ENCODE peak calls at places on chromosomes 16 and 17, in six cellular contexts. One of them, this sample, is unnamed.

GRCh38 chr17:39002991-39003715 is 36.0 kb upstream of the FBXO47 start:
- DNase-seq in lower lobe of right lung: peak; percentile 79
- DNase-seq in gastrocnemius medialis: peak; percentile 73
- DNase-seq in left lung: no peak
- DNase-seq in SK-N-SH: no peak
- DNase-seq in lung: peak; percentile 61
- DNase-seq in this sample: no peak

GRCh38 chr17:32341141-32341856 is 674 bp downstream of the C17orf75 start:
- DNase-seq in left lung: no peak
- DNase-seq in gastrocnemius medialis: no peak
- DNase-seq in lung: no peak
- DNase-seq in SK-N-SH: peak; percentile 58
- DNase-seq in lower lobe of right lung: no peak
- DNase-seq in this sample: no peak

GRCh38 chr17:81102869-81103268 is 62.4 kb upstream of the PVALEF start:
- DNase-seq in lower lobe of right lung: no peak
- DNase-seq in SK-N-SH: no peak
- DNase-seq in left lung: no peak
- DNase-seq in lung: no peak
- DNase-seq in gastrocnemius medialis: no peak
- DNase-seq in this sample: no peak

GRCh38 chr17:66469890-66470289 is 167.5 kb downstream of the PRKCA start:
- DNase-seq in lower lobe of right lung: no peak
- DNase-seq in gastrocnemius medialis: no peak
- DNase-seq in SK-N-SH: no peak
- DNase-seq in lung: no peak
- DNase-seq in left lung: no peak
- DNase-seq in this sample: no peak

GRCh38 chr16:21057875-21058274 is 92.8 kb downstream of the DNAH3 start:
- DNase-seq in left lung: no peak
- DNase-seq in lung: no peak
- DNase-seq in lower lobe of right lung: no peak
- DNase-seq in gastrocnemius medialis: no peak
- DNase-seq in SK-N-SH: no peak
- DNase-seq in this sample: no peak

GRCh38 chr17:75471207-75471606 is 14.8 kb downstream of the TMEM94 start:
- DNase-seq in SK-N-SH: no peak
- DNase-seq in left lung: no peak
- DNase-seq in lung: no peak
- DNase-seq in gastrocnemius medialis: no peak
- DNase-seq in lower lobe of right lung: no peak
- DNase-seq in this sample: no peak

GRCh38 chr16:19898924-19899604 is 14.4 kb upstream of the GPRC5B start:
- DNase-seq in gastrocnemius medialis: no peak
- DNase-seq in SK-N-SH: peak; percentile 64
- DNase-seq in lung: peak; percentile 47
- DNase-seq in lower lobe of right lung: no peak
- DNase-seq in left lung: no peak
- DNase-seq in this sample: no peak

GRCh38 chr16:9378876-9379275 is 287.4 kb downstream of the HAPSTR1 start:
- DNase-seq in left lung: no peak
- DNase-seq in lower lobe of right lung: no peak
- DNase-seq in lung: no peak
- DNase-seq in gastrocnemius medialis: no peak
- DNase-seq in SK-N-SH: no peak
- DNase-seq in this sample: no peak

GRCh38 chr17:41697122-41697962 is 8.7 kb downstream of the EIF1 start:
- DNase-seq in SK-N-SH: no peak
- DNase-seq in gastrocnemius medialis: peak; percentile 92
- DNase-seq in lung: peak; percentile 43
- DNase-seq in left lung: no peak
- DNase-seq in lower lobe of right lung: peak; percentile 65
- DNase-seq in this sample: no peak

GRCh38 chr17:45812102-45812501 is 28.0 kb downstream of the CRHR1 start:
- DNase-seq in left lung: no peak
- DNase-seq in gastrocnemius medialis: no peak
- DNase-seq in lung: no peak
- DNase-seq in SK-N-SH: no peak
- DNase-seq in lower lobe of right lung: no peak
- DNase-seq in this sample: no peak

GRCh38 chr16:25027781-25028180 is 12.6 kb upstream of the ARHGAP17 start:
- DNase-seq in SK-N-SH: no peak
- DNase-seq in lung: no peak
- DNase-seq in left lung: no peak
- DNase-seq in lower lobe of right lung: no peak
- DNase-seq in gastrocnemius medialis: no peak
- DNase-seq in this sample: no peak

GRCh38 chr16:57899771-57900661 is 70.9 kb downstream of the CNGB1 start:
- DNase-seq in gastrocnemius medialis: no peak
- DNase-seq in lower lobe of right lung: peak; percentile 81
- DNase-seq in lung: peak; percentile 76
- DNase-seq in left lung: peak; percentile 89
- DNase-seq in SK-N-SH: peak; percentile 86
- DNase-seq in this sample: peak; percentile 74

GRCh38 chr17:65181237-65182061 is 44.3 kb downstream of the RGS9 start:
- DNase-seq in lung: no peak
- DNase-seq in SK-N-SH: no peak
- DNase-seq in left lung: no peak
- DNase-seq in gastrocnemius medialis: no peak
- DNase-seq in lower lobe of right lung: no peak
- DNase-seq in this sample: no peak

GRCh38 chr16:14640538-14640937 is 7.8 kb downstream of the BFAR start:
- DNase-seq in left lung: no peak
- DNase-seq in gastrocnemius medialis: no peak
- DNase-seq in lower lobe of right lung: no peak
- DNase-seq in lung: no peak
- DNase-seq in SK-N-SH: no peak
- DNase-seq in this sample: no peak

GRCh38 chr16:89139907-89140361 is 31.6 kb upstream of the CDH15 start:
- DNase-seq in lower lobe of right lung: peak; percentile 30
- DNase-seq in left lung: peak; percentile 57
- DNase-seq in SK-N-SH: no peak
- DNase-seq in gastrocnemius medialis: no peak
- DNase-seq in lung: no peak
- DNase-seq in this sample: no peak

GRCh38 chr16:10178079-10178478 is 4.1 kb downstream of the GRIN2A start:
- DNase-seq in lower lobe of right lung: no peak
- DNase-seq in lung: no peak
- DNase-seq in SK-N-SH: no peak
- DNase-seq in gastrocnemius medialis: no peak
- DNase-seq in left lung: no peak
- DNase-seq in this sample: no peak

GRCh38 chr16:67842509-67843342 is 606 bp downstream of the THAP11 start:
- DNase-seq in left lung: peak; percentile 86
- DNase-seq in lung: peak; percentile 58
- DNase-seq in SK-N-SH: peak; percentile 73
- DNase-seq in gastrocnemius medialis: peak; percentile 24
- DNase-seq in lower lobe of right lung: peak; percentile 79
- DNase-seq in this sample: peak; percentile 53

GRCh38 chr17:81193051-81193410 is 27.0 kb upstream of the AATK start:
- DNase-seq in lower lobe of right lung: no peak
- DNase-seq in SK-N-SH: no peak
- DNase-seq in lung: no peak
- DNase-seq in left lung: peak; percentile 70
- DNase-seq in gastrocnemius medialis: no peak
- DNase-seq in this sample: no peak

GRCh38 chr17:80539022-80539421 is 5.6 kb upstream of the RPTOR start:
- DNase-seq in lung: no peak
- DNase-seq in lower lobe of right lung: no peak
- DNase-seq in SK-N-SH: no peak
- DNase-seq in left lung: no peak
- DNase-seq in gastrocnemius medialis: no peak
- DNase-seq in this sample: no peak

GRCh38 chr17:7835818-7836595 is 2.0 kb downstream of the KDM6B start:
- DNase-seq in SK-N-SH: peak; percentile 55
- DNase-seq in left lung: peak; percentile 92
- DNase-seq in gastrocnemius medialis: no peak
- DNase-seq in lower lobe of right lung: peak; percentile 79
- DNase-seq in lung: no peak
- DNase-seq in this sample: no peak

GRCh38 chr16:73014768-73015167 is 33.2 kb downstream of the ZFHX3 start:
- DNase-seq in gastrocnemius medialis: no peak
- DNase-seq in left lung: no peak
- DNase-seq in lung: no peak
- DNase-seq in lower lobe of right lung: no peak
- DNase-seq in SK-N-SH: no peak
- DNase-seq in this sample: no peak

GRCh38 chr17:82314012-82314720 is 3.2 kb downstream of the CD7 start:
- DNase-seq in lower lobe of right lung: no peak
- DNase-seq in gastrocnemius medialis: no peak
- DNase-seq in left lung: peak; percentile 53
- DNase-seq in SK-N-SH: peak; percentile 46
- DNase-seq in lung: no peak
- DNase-seq in this sample: no peak

GRCh38 chr17:68738044-68738443 is 136.9 kb upstream of the FAM20A start:
- DNase-seq in SK-N-SH: no peak
- DNase-seq in lower lobe of right lung: no peak
- DNase-seq in gastrocnemius medialis: no peak
- DNase-seq in lung: no peak
- DNase-seq in left lung: no peak
- DNase-seq in this sample: no peak

GRCh38 chr17:63495471-63495870 is 18.6 kb downstream of the ACE start:
- DNase-seq in SK-N-SH: no peak
- DNase-seq in left lung: no peak
- DNase-seq in lower lobe of right lung: no peak
- DNase-seq in gastrocnemius medialis: no peak
- DNase-seq in lung: no peak
- DNase-seq in this sample: no peak

GRCh38 chr17:39001703-39002637 is 34.8 kb upstream of the FBXO47 start:
- DNase-seq in gastrocnemius medialis: peak; percentile 63
- DNase-seq in lung: peak; percentile 68
- DNase-seq in SK-N-SH: no peak
- DNase-seq in left lung: peak; percentile 87
- DNase-seq in lower lobe of right lung: peak; percentile 85
- DNase-seq in this sample: no peak

GRCh38 chr17:50944054-50944901 is 78.1 kb upstream of the TOB1 start:
- DNase-seq in left lung: peak; percentile 92
- DNase-seq in SK-N-SH: peak; percentile 92
- DNase-seq in gastrocnemius medialis: peak; percentile 59
- DNase-seq in lower lobe of right lung: peak; percentile 91
- DNase-seq in lung: peak; percentile 81
- DNase-seq in this sample: no peak
- H3K4me1 ChIP-seq in left lung: peaks cover 34% of the 10 kb centered on the region
- H3K4me1 ChIP-seq in SK-N-SH: peaks cover 55% of the 10 kb centered on the region
- H3K4me1 ChIP-seq in gastrocnemius medialis: peaks cover 61% of the 10 kb centered on the region
- H3K4me1 ChIP-seq in lower lobe of right lung: peaks cover 27% of the 10 kb centered on the region
- H3K4me1 ChIP-seq in lung: peaks cover 12% of the 10 kb centered on the region
- H3K4me1 ChIP-seq in this sample: peaks cover 10% of the 10 kb centered on the region

DNA sequence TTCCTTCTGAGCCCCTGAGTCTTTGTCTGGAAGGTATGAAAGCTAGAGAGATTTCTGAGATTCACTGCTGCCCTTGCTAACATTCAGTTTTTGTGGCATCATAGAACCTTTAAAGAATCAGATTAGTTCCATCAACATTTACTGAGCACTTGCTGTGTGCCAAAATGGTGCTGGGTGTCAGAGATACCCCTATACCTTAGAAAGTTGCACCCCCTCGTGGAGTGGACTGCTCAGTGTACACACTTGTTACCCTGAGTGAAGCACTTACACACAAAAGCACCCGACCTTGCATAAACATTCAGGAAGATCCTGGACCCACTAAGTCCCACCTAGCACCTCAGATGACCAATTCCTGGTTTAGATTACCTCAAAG is 229.9 kb upstream of the CCL2 start:
- DNase-seq in SK-N-SH: no peak
- DNase-seq in gastrocnemius medialis: no peak
- DNase-seq in lung: no peak
- DNase-seq in left lung: no peak
- DNase-seq in lower lobe of right lung: no peak
- DNase-seq in this sample: no peak
- H3K4me3 ChIP-seq in SK-N-SH: no peak overlapping the region
- H3K4me3 ChIP-seq in gastrocnemius medialis: no peak overlapping the region
- H3K4me3 ChIP-seq in lung: no peak overlapping the region
- H3K4me3 ChIP-seq in left lung: no peak overlapping the region
- H3K4me3 ChIP-seq in lower lobe of right lung: no peak overlapping the region
- H3K4me3 ChIP-seq in this sample: no peak overlapping the region

DNA sequence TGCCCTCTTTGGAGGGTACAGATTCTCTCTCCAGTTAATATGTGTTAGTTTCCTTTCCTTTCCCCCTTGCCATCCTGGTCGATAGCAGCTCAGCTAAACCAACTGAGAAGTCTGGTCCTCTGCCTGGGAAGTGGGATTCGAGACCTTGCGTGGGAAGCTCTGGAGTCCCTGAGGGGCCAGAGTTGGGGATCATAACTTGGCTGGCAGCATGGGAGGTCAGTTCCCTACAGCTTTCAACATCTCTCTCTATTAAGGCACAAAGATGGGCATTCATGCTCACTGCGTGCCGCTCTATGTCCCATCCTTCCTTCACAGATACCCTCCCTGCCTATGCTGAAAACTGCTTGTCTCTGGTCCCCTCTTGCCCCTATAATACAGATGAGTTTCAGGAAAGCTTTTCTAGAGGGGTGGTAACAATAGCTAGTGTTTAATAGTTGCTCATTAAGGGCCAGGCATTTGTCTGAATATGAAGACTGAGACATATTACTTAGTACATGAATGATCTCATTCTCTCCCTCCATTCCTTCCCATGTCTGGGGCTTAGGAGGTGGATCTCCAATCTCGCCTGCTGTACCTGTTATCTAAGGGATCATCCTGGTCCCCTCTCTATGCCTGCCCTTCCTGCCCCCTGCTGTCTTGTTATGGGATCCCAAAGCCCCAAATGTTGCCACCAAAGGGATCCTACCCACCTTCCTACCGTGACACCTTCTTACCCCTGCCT is 10.8 kb downstream of the THRA start:
- DNase-seq in gastrocnemius medialis: no peak
- DNase-seq in left lung: no peak
- DNase-seq in lower lobe of right lung: no peak
- DNase-seq in SK-N-SH: no peak
- DNase-seq in lung: no peak
- DNase-seq in this sample: no peak
- H3K4me1 ChIP-seq in gastrocnemius medialis: peaks cover 80% of the 10 kb centered on the region
- H3K4me1 ChIP-seq in left lung: peaks cover 86% of the 10 kb centered on the region
- H3K4me1 ChIP-seq in lower lobe of right lung: peaks cover 80% of the 10 kb centered on the region
- H3K4me1 ChIP-seq in SK-N-SH: peaks cover 76% of the 10 kb centered on the region
- H3K4me1 ChIP-seq in lung: peaks cover 56% of the 10 kb centered on the region
- H3K4me1 ChIP-seq in this sample: peaks cover 45% of the 10 kb centered on the region

DNA sequence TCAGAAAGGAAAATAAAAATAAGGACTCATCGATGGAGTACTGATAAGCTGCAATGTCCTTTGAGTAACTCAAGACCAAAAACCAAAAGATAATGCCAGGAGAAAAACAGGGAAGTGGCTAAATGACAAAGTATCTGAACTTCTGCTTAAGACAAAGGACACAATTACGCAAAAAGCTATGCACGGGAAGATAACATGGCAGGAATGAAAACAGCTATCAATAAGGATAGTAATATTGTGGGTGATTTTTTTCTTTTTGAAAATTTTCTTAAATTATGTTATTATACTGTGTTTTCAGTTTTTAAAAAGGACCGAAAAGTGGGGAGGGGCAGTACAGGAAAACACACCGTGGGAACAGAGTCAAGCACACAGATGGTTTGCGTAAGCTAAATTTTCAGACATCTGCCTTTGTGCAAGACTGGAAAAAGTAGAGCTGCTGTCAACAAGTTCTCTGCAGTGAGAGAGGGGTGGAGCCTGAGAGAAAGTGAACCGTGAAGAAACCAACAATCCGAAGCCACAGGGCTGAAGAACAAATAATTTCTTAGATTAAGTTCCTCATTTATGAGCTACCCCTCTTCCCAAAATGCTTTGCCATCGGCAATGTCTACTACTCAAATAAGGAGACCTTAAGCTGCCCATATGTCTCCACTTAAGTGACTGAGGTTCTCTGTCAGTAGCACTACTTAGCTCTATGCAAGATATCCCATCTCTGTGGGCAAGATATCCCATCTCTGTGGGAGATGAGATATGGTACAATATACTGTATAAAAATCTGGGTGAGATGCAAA is 99.9 kb upstream of the CORO6 start:
- DNase-seq in SK-N-SH: peak; percentile 39
- DNase-seq in left lung: no peak
- DNase-seq in gastrocnemius medialis: peak; percentile 66
- DNase-seq in lower lobe of right lung: no peak
- DNase-seq in lung: peak; percentile 56
- DNase-seq in this sample: no peak
- H3K4me3 ChIP-seq in SK-N-SH: no peak overlapping the region
- H3K4me3 ChIP-seq in left lung: peak overlapping the region; percentile 6
- H3K4me3 ChIP-seq in gastrocnemius medialis: peak overlapping the region; percentile 1
- H3K4me3 ChIP-seq in lower lobe of right lung: peak overlapping the region; percentile 19
- H3K4me3 ChIP-seq in lung: no peak overlapping the region
- H3K4me3 ChIP-seq in this sample: no peak overlapping the region

This sample was measured in SJSA1.